ENCODE peak calls at places on chromosome 5, in nine cellular contexts. D is GM12865, S is A549, J is pancreas, L is AG10803, G is astrocyte, Z is fibroblast of mammary gland, N is cardiac muscle cell, E is fibroblast of villous mesenchyme. I is an unnamed sample.

GRCh38 chr5:52846443-52846842 is 58.7 kb downstream of the ITGA1 start:
- DNase-seq in J (no peak), Z (no peak), S (no peak), E (peak; percentile 79), G (peak; percentile 29), D (no peak), N (no peak), L (peak; percentile 77), I (no peak)

GRCh38 chr5:889075-889710 is 3.4 kb downstream of the BRD9 start:
- DNase-seq in G (no peak), Z (no peak), J (no peak), L (no peak), S (no peak), E (no peak), N (no peak), D (no peak), I (no peak)

GRCh38 chr5:55232985-55233928 is at the start of gene CCNO:
- DNase-seq in D (peak; percentile 69), G (peak; percentile 62), N (peak; percentile 90), L (peak; percentile 61), E (peak; percentile 65), Z (peak; percentile 67), J (peak; percentile 86), S (peak; percentile 80), I (peak; percentile 85)

GRCh38 chr5:61120534-61120933 is 41.7 kb downstream of the SMIM15 start:
- DNase-seq in D (no peak), L (no peak), Z (peak; percentile 26), S (no peak), E (no peak), G (peak; percentile 37), J (no peak), N (no peak), I (no peak)

GRCh38 chr5:7629559-7629958 is 221.4 kb downstream of the CFAP90 start:
- DNase-seq in S (no peak), E (no peak), J (no peak), Z (no peak), L (no peak), D (no peak), N (no peak), G (no peak), I (no peak)

GRCh38 chr5:157106668-157107461 is 2.0 kb downstream of the HAVCR2 start:
- DNase-seq in D (peak; percentile 68), G (peak; percentile 5), E (no peak), J (no peak), L (no peak), Z (peak; percentile 32), N (no peak), S (no peak), I (no peak)

GRCh38 chr5:56405536-56405935 is 172.4 kb upstream of the ANKRD55 start:
- DNase-seq in S (no peak), E (no peak), J (no peak), L (no peak), D (no peak), G (no peak), N (no peak), Z (no peak), I (no peak)

GRCh38 chr5:3734621-3735020 is 139.0 kb downstream of the IRX1 start:
- DNase-seq in J (no peak), L (no peak), E (no peak), D (no peak), S (no peak), N (no peak), Z (no peak), G (no peak), I (no peak)

GRCh38 chr5:164296603-164297080 is 791.2 kb downstream of the MAT2B start:
- DNase-seq in Z (no peak), S (no peak), E (no peak), D (no peak), L (no peak), J (no peak), G (peak; percentile 42), N (peak; percentile 30), I (no peak)

GRCh38 chr5:102223542-102224444 is 72.3 kb downstream of the SLCO4C1 start:
- DNase-seq in S (no peak), N (peak; percentile 57), G (peak; percentile 7), Z (peak; percentile 44), D (peak; percentile 50), J (no peak), E (peak; percentile 23), L (peak; percentile 9), I (peak; percentile 67)

GRCh38 chr5:1213508-1214162 is 11.5 kb upstream of the SLC6A18 start:
- DNase-seq in L (no peak), S (no peak), E (no peak), Z (no peak), G (no peak), N (no peak), J (no peak), D (no peak), I (no peak)

GRCh38 chr5:87885727-87886126 is 382.9 kb downstream of the TMEM161B start:
- DNase-seq in D (no peak), L (no peak), Z (peak; percentile 0), J (no peak), N (no peak), S (no peak), G (no peak), E (no peak), I (no peak)

GRCh38 chr5:170542691-170543275 is 39.0 kb downstream of the KCNIP1 start:
- DNase-seq in J (no peak), S (no peak), E (no peak), D (no peak), G (no peak), N (no peak), L (no peak), Z (no peak), I (no peak)

GRCh38 chr5:112390327-112390726 is 28.8 kb downstream of the EPB41L4A start:
- DNase-seq in N (peak; percentile 6), D (no peak), L (no peak), G (no peak), S (no peak), E (no peak), J (peak; percentile 19), Z (no peak), I (peak; percentile 11)

DNA sequence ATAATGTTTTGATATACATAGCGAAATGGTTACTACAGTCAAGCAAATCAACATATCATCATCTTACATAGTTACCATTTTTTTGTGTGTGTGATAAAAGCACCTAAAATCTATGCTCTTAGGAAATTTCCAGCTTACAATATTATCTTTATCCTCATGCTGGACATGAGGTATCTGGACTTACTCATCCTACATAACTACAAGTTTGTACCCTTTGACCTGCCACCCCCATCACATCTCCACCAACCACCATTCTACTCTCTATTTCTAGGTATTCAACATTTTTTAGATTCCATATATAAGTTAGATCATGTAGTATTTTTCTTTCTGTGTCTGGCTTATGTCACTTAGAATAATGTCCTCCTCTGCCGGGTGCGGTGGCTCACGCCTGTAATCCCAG is 79.9 kb downstream of the TAF11L14 start:
- DNase-seq in E (no peak), J (no peak), G (no peak), S (no peak), N (no peak), D (no peak), Z (no peak), L (no peak), I (no peak)
- H3K4me3 ChIP-seq in E (no peak overlapping the region), J (no peak overlapping the region), G (no peak overlapping the region), S (no peak overlapping the region), N (no peak overlapping the region), D (no peak overlapping the region), Z (no peak overlapping the region), L (no peak overlapping the region), I (no peak overlapping the region)

GRCh38 chr5:125576823-125577222 is 830.4 kb upstream of the ZNF608 start:
- DNase-seq in S (no peak), E (no peak), G (no peak), J (no peak), Z (no peak), L (no peak), D (no peak), N (no peak), I (no peak)

GRCh38 chr5:125578551-125578950 is 832.1 kb upstream of the ZNF608 start:
- DNase-seq in N (no peak), E (no peak), S (no peak), L (no peak), G (peak; percentile 49), J (no peak), D (no peak), Z (peak; percentile 60), I (no peak)

DNA sequence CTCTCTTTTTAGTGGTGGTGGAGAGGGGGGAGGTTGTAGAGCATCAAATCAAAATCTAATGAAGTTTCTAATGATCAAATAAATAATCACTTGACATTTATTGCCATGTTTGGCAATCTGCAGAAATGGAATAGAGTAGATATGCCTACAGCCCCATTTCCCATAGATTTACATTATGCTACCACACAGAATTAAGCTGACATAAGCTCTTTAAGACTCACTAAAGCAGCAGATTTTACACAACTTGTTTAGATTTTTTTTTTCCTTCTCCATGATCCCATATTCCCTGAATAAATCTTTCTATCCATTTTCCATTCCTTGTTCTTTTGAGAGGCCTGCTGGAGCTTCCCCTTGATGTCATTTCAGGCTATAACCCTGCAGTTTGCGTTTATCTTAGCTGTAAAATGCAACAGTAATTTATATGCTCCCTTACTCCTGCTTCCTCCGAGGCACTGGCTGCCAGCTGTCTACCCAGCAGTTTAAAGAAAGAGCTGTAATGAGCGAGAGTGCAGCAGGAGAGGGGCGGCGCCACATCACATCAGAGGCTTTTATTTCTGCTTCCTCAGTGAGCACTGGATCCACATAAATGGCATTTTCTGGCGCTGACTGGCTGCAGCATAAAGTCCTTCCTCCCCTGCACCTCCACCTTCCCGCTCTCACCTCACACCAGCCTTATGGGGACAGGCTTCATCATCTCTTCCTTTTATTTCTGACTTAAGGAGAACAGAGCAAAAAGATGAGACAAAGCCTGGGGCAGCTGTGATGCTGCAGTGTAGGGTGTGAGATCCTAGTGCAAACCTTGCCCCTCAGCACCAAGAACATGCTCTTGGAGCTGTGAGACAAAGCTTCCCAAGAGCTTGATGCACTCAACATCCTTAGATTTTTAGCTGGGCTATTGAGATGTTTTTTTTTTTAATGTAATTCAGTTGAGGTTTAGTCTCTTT is 829.4 kb upstream of the ZNF608 start:
- DNase-seq in N (peak; percentile 42), Z (no peak), D (no peak), J (no peak), L (no peak), E (peak; percentile 85), S (no peak), G (no peak), I (no peak)
- H3K4me3 ChIP-seq in N (no peak overlapping the region), Z (no peak overlapping the region), D (no peak overlapping the region), J (no peak overlapping the region), L (no peak overlapping the region), E (no peak overlapping the region), S (no peak overlapping the region), G (no peak overlapping the region), I (no peak overlapping the region)

DNA sequence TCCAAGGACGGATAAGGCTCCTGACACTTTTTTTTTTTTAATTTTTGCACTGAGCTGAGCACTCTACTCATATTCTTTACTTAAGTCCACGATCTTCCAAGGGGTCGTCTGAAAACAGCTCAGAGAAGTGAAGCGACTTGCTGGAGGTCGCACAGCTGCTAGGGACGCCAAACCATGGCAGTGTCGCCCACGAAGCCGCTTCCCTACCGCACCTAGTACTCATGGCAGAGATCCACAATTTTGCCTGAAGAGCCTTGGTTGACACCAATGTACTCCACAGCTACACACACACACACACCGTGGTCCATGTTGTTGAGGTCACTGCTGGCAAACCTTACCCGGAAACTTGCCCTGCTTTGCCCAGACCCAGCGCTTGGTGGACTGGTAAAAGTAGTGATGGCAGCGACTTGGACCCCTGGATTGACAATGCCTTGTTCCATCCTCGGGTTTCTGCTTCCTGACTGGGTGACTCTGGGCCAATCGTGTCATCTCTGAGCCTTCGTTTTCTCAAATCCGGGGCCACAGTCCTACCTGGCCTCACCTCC is 519 bp upstream of the SLIT3 start:
- DNase-seq in L (peak; percentile 61), Z (no peak), G (peak; percentile 27), J (no peak), E (no peak), D (no peak), S (no peak), N (no peak), I (no peak)
- H3K4me3 ChIP-seq in L (peak overlapping the region; percentile 53), Z (peak overlapping the region; percentile 40), G (peak overlapping the region; percentile 55), J (peak overlapping the region; percentile 12), E (peak overlapping the region; percentile 23), D (no peak overlapping the region), S (peak overlapping the region; percentile 76), N (peak overlapping the region; percentile 89), I (no peak overlapping the region)

GRCh38 chr5:135031813-135032612 is 2.0 kb downstream of the PITX1 start:
- DNase-seq in E (peak; percentile 46), G (no peak), S (no peak), N (no peak), D (no peak), Z (no peak), J (no peak), L (no peak), I (no peak)
- H3K4me3 ChIP-seq in E (peak overlapping the region; percentile 88), G (no peak overlapping the region), S (peak overlapping the region; percentile 65), N (no peak overlapping the region), D (no peak overlapping the region), Z (no peak overlapping the region), J (no peak overlapping the region), L (no peak overlapping the region), I (peak overlapping the region; percentile 83)

I was measured in Caco-2.